ENCODE peak calls at places on chromosomes 2 and 18, in nine cellular contexts. O, M, V, H, E, U, I, Q and S are unnamed samples.

GRCh38 chr2:594297-594949 is 82.8 kb downstream of the TMEM18 start:
- DNase-seq in O (no peak), M (no peak), V (no peak), H (no peak), E (no peak), U (no peak), I (no peak), Q (no peak), S (no peak)

GRCh38 chr2:8607591-8607990 is 74.3 kb upstream of the ID2 start:
- DNase-seq in O (peak), M (peak), V (no peak), H (no peak), E (no peak), U (no peak), I (no peak), Q (no peak), S (no peak)

GRCh38 chr2:21256006-21256405 is 132.2 kb downstream of the TDRD15 start:
- DNase-seq in O (no peak), M (peak), V (no peak), H (no peak), E (peak), U (no peak), I (no peak), Q (no peak), S (no peak)

GRCh38 chr18:54109131-54109683 is 115.3 kb downstream of the MBD2 start:
- DNase-seq in O (no peak), M (no peak), V (no peak), H (no peak), E (no peak), U (no peak), I (no peak), Q (no peak), S (no peak)

GRCh38 chr18:10298346-10298745 is 156.1 kb upstream of the APCDD1 start:
- DNase-seq in O (no peak), M (no peak), V (no peak), H (no peak), E (no peak), U (no peak), I (no peak), Q (no peak), S (no peak)

GRCh38 chr18:62715829-62716678 is 713 bp downstream of the PHLPP1 start:
- DNase-seq in O (peak), M (no peak), V (peak), H (peak), E (peak), U (peak), I (peak), Q (peak), S (peak)

GRCh38 chr18:48152549-48152948 is 222.1 kb upstream of the SMAD2 start:
- DNase-seq in O (peak), M (no peak), V (no peak), H (no peak), E (no peak), U (no peak), I (peak), Q (no peak), S (no peak)

GRCh38 chr2:234611209-234611608 is 114.3 kb upstream of the ARL4C start:
- DNase-seq in O (no peak), M (no peak), V (no peak), H (no peak), E (no peak), U (no peak), I (no peak), Q (no peak), S (no peak)

GRCh38 chr2:125405816-125406215 is 1250.1 kb upstream of the GYPC start:
- DNase-seq in O (peak), M (peak), V (no peak), H (no peak), E (no peak), U (no peak), I (peak), Q (no peak), S (no peak)

DNA sequence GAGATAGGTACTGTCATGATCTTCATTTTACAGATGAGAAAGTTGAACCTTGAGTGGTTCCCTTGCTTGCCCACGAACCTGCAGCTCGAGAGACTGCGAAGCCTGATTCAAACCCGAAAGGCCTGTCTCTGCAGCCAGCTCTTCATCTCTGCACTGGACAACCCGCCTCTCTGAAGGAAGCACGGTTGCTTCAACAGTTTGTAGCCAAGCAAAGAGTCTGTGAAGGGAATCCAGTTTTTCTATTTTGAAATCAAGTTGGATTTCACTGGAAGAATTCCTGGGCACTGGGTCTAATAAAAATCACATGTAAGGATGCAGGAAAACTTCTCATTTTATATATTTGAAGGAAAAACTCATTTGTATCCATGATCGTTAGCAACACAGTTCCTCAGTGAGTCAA is 21.3 kb upstream of the ICOS start:
- DNase-seq in O (no peak), M (no peak), V (no peak), H (no peak), E (no peak), U (no peak), I (no peak), Q (no peak), S (no peak)
- H3K4me3 ChIP-seq in O (no peak), M (no peak), V (no peak), H (no peak), E (no peak), U (no peak), I (no peak), Q (no peak), S (no peak)

DNA sequence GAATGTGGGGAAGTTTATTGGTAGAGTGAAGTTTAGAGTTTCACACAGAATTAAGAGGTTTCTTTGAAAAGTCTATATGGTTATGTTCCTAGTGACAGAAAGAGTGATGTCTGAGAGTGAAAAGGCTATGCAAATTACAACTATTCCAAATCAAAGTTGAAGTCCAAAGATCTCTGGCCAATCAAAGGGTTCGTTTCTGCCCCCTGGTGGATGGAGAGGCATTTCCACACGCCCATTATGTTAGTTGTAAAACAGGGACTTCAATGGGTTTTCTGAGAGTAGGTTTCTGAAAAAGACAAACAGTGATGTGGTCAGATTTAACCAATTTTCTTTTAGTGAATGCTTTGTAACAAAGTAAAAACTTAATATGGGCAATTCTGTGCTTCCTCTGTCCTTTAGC is 441.5 kb upstream of the POU3F3 start:
- DNase-seq in O (no peak), M (peak), V (peak), H (no peak), E (no peak), U (no peak), I (no peak), Q (no peak), S (no peak)
- TF ChIP-seq CTCF in O (peak), M (peak), V (peak), H (peak), E (peak), U (peak), I (peak), Q (peak), S (peak)

DNA sequence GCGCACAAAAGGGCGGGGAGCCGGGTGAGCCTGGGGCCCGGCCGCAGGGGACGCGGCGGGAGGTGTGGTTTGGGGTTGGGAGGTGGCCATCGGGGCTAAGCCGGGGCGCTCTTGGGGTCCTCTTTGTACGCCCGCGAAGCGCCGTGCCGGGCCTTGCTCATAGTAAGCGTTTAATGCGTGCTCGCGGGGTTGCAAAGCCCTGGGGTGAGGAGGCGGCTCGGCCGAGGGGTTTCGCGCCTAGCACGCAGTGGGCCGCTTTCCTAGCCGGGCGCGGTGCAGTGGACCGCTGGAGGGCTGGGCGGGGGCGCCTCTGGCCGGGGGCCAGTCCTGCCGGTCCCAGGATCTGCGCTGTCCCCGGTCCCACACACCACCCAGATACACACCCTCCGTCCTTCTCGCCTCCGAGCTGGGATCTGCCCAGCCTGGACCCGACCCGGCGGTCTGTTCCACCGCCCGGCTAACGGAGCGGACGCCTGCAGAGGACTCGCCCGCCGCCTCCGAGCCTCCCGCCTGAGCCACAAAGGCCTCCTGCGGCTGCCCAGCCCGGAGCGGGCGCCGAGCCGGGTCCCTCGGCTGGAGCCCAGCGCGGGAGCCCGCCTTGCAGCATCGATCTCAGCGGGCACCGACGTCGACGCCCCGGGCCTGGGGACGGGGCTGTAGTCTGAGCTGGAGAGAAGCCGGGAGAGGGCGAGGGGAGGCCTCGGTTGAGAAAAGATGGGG is 564 bp downstream of the DPYSL5 start:
- DNase-seq in O (no peak), M (no peak), V (no peak), H (no peak), E (no peak), U (peak), I (no peak), Q (peak), S (no peak)
- H3K4me3 ChIP-seq in O (peak), M (peak), V (peak), H (peak), E (no peak), U (no peak), I (no peak), Q (peak), S (peak)

DNA sequence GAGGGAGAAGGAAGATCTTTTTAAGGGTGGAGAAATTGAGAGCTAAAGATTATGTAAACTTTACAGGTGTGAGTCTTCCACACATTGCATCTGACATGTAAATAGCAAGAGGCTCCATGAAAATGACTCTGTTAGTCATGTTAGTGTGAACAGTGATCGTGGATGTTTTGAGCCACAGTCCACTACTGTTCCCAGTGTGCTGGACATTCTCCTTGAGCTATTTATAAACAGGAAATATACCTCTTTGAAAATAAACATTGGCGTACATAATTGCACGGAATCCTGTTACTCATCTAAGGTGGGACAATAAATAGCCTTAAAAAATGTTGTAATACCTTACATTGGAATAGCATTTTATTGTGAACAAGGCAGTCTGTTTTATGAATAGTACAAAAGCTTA is 37.0 kb downstream of the LIMS1 start:
- DNase-seq in O (peak), M (no peak), V (no peak), H (no peak), E (no peak), U (no peak), I (no peak), Q (no peak), S (no peak)
- TF ChIP-seq CTCF in O (no peak), M (no peak), V (no peak), H (no peak), E (no peak), U (no peak), I (no peak), Q (no peak), S (no peak)

GRCh38 chr2:237625777-237626176 is 1.6 kb upstream of the LRRFIP1 start:
- DNase-seq in O (no peak), M (no peak), V (no peak), H (no peak), E (no peak), U (no peak), I (no peak), Q (no peak), S (no peak)

GRCh38 chr2:237628482-237629187 is 1.2 kb downstream of the LRRFIP1 start:
- DNase-seq in O (no peak), M (no peak), V (no peak), H (no peak), E (no peak), U (no peak), I (no peak), Q (no peak), S (no peak)

GRCh38 chr2:237625216-237625705 is 2.1 kb upstream of the LRRFIP1 start:
- DNase-seq in O (no peak), M (no peak), V (peak), H (peak), E (peak), U (no peak), I (no peak), Q (no peak), S (no peak)

GRCh38 chr2:237627463-237628321 is at the start of gene LRRFIP1:
- DNase-seq in O (no peak), M (no peak), V (peak), H (peak), E (peak), U (peak), I (no peak), Q (peak), S (no peak)

DNA sequence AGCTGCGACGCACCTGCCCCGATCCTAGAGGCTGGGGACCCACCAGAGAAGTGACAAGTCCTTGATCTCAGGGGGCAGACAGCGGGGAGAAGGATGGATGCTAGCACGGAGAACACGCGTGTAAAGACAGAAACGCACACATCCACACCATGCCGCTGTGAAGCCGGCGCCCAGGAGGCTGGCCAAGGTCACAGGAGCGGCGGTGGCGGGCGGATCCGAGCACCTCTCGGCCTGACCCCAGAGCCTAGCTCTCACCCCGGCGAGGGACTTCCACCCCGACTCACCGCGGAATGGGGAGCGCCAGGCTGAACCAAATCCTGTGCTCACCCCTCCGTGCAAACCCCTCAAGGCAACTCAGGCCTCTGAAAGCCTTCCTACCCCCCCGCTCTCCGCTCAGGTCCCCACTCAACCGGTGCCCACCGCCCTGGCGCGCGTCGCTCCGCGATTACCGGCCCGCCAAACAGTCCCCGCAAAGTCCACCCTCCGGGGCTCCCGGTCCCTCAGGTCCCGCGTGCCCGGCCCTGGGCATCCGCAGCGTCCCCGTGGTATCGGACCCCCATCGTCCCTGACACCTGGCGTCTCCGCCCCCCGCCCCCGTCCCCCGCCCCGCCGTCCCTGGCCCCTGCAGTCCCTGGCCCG is 455 bp upstream of the LRRFIP1 start:
- DNase-seq in O (no peak), M (no peak), V (peak), H (no peak), E (no peak), U (no peak), I (no peak), Q (no peak), S (no peak)
- H3K4me3 ChIP-seq in O (peak), M (peak), V (peak), H (peak), E (peak), U (peak), I (peak), Q (peak), S (peak)

DNA sequence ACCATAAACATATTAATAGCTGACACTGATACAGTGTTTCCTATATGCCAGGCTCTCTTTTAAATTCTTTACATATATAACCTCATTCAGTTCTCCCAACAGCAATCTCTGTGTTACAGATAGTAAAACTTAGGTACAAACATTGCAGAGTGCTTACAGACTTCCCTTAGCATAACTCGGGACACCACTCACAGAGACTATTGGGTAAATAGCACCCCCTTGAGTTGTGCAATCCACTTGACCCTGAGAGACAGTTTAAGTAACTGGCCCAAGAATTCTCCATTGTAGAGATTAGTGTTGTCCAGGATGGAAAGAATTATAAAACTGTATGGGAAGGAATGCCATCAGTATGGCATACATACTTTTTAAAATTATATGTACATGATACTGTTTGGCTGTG is 110.1 kb downstream of the POLE4 start:
- DNase-seq in O (no peak), M (no peak), V (no peak), H (no peak), E (no peak), U (no peak), I (peak), Q (no peak), S (no peak)
- TF ChIP-seq CTCF in O (no peak), M (no peak), V (no peak), H (peak), E (no peak), U (no peak), I (no peak), Q (no peak), S (no peak)

DNA sequence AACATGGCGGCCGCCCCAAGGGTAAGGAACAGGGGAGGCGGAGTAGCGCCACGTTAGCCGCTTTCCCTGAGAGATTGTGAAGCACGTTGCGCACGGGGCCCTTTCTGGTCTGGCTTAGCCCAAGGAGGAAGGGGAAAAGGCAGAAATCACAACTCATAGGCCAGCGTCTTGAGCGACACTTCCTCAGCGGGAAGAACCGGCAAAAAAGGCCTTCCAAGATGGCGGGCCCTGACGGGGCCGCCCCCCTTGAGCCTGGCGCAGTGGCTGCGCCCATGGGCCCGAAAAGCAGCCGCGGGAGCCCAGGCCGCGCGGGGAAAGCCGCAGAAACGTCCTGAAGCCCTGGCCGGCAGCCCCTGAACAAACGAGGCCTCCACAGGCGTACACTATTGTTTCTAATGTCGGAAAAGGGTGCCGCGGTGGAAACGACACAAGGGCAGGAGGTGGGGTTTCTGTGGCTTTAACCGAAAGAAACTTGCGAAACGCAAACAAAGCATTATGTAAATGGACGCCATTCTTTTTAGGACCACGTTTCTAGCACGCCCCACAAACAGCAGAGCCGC is 919 bp upstream of the PCBP1 start:
- DNase-seq in O (peak), M (peak), V (peak), H (peak), E (peak), U (peak), I (peak), Q (peak), S (no peak)
- H3K4me3 ChIP-seq in O (peak), M (peak), V (peak), H (peak), E (peak), U (peak), I (peak), Q (peak), S (peak)

DNA sequence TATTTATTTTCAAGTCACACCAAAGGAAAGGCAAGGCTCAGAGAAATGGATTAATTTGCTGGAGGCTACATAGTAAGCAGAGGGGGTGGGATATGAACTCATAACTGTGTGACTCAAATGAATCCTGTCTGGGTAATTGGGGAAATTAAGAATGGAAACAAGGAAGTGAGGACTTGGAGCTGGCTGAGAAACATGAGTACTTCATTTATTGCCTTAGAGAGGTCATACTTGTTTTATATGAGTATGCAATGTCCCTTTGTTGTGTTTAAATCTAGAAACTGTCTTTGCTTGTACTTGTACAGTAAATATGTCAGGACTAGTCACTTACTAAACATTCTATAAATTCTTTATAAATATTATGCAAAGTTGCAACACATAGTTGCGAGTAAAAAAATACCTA is 2166.6 kb upstream of the PIK3C3 start:
- DNase-seq in O (no peak), M (no peak), V (no peak), H (no peak), E (no peak), U (no peak), I (no peak), Q (no peak), S (peak)
- TF ChIP-seq CTCF in O (no peak), M (no peak), V (no peak), H (no peak), E (no peak), U (no peak), I (no peak), Q (no peak), S (no peak)